ENCODE peak calls at places on chromosome 2, in nine cellular contexts. One of them, this sample, is unnamed.

GRCh38 chr2:53473236-53473635 is 294.4 kb upstream of the CHAC2 start:
- DNase-seq in GM23338: peak; percentile 50
- DNase-seq in posterior cingulate gyrus: peak; percentile 48
- DNase-seq in IMR-90: no peak
- DNase-seq in NCI-H524: peak; percentile 52
- DNase-seq in Jurkat, Clone E6-1: no peak
- DNase-seq in stimulated activated CD8-positive, alpha-beta memory T cell treated with anti-CD3 and anti-CD28 coated beads, Interleukin-7, amount 100 ng/mL, for 1 hour: no peak
- DNase-seq in GM20000: no peak
- DNase-seq in activated CD4-positive, alpha-beta T cell treated with anti-CD3 and anti-CD28 coated beads, Interleukin-2, amount 50 U/mL, for 1 hour: no peak
- DNase-seq in this sample: peak; percentile 33

GRCh38 chr2:138767101-138767500 is 13.1 kb downstream of the NXPH2 start:
- DNase-seq in GM23338: no peak
- DNase-seq in posterior cingulate gyrus: no peak
- DNase-seq in IMR-90: no peak
- DNase-seq in NCI-H524: no peak
- DNase-seq in Jurkat, Clone E6-1: no peak
- DNase-seq in stimulated activated CD8-positive, alpha-beta memory T cell treated with anti-CD3 and anti-CD28 coated beads, Interleukin-7, amount 100 ng/mL, for 1 hour: no peak
- DNase-seq in GM20000: no peak
- DNase-seq in activated CD4-positive, alpha-beta T cell treated with anti-CD3 and anti-CD28 coated beads, Interleukin-2, amount 50 U/mL, for 1 hour: no peak
- DNase-seq in this sample: no peak

GRCh38 chr2:21627938-21628337 is 504.2 kb downstream of the TDRD15 start:
- DNase-seq in GM23338: no peak
- DNase-seq in posterior cingulate gyrus: no peak
- DNase-seq in IMR-90: peak; percentile 28
- DNase-seq in NCI-H524: no peak
- DNase-seq in Jurkat, Clone E6-1: no peak
- DNase-seq in stimulated activated CD8-positive, alpha-beta memory T cell treated with anti-CD3 and anti-CD28 coated beads, Interleukin-7, amount 100 ng/mL, for 1 hour: no peak
- DNase-seq in GM20000: no peak
- DNase-seq in activated CD4-positive, alpha-beta T cell treated with anti-CD3 and anti-CD28 coated beads, Interleukin-2, amount 50 U/mL, for 1 hour: no peak
- DNase-seq in this sample: no peak

GRCh38 chr2:224882291-224883171 is 159.7 kb downstream of the DOCK10 start:
- DNase-seq in GM23338: no peak
- DNase-seq in posterior cingulate gyrus: no peak
- DNase-seq in IMR-90: peak; percentile 95
- DNase-seq in NCI-H524: no peak
- DNase-seq in Jurkat, Clone E6-1: no peak
- DNase-seq in stimulated activated CD8-positive, alpha-beta memory T cell treated with anti-CD3 and anti-CD28 coated beads, Interleukin-7, amount 100 ng/mL, for 1 hour: no peak
- DNase-seq in GM20000: no peak
- DNase-seq in activated CD4-positive, alpha-beta T cell treated with anti-CD3 and anti-CD28 coated beads, Interleukin-2, amount 50 U/mL, for 1 hour: no peak
- DNase-seq in this sample: no peak

GRCh38 chr2:66364495-66364992 is 70.4 kb upstream of the MEIS1 start:
- DNase-seq in GM23338: no peak
- DNase-seq in posterior cingulate gyrus: no peak
- DNase-seq in IMR-90: peak; percentile 53
- DNase-seq in NCI-H524: no peak
- DNase-seq in Jurkat, Clone E6-1: no peak
- DNase-seq in stimulated activated CD8-positive, alpha-beta memory T cell treated with anti-CD3 and anti-CD28 coated beads, Interleukin-7, amount 100 ng/mL, for 1 hour: no peak
- DNase-seq in GM20000: no peak
- DNase-seq in activated CD4-positive, alpha-beta T cell treated with anti-CD3 and anti-CD28 coated beads, Interleukin-2, amount 50 U/mL, for 1 hour: no peak
- DNase-seq in this sample: no peak

GRCh38 chr2:174522553-174522952 is 35.7 kb upstream of the GPR155 start:
- DNase-seq in GM23338: peak; percentile 21
- DNase-seq in posterior cingulate gyrus: no peak
- DNase-seq in IMR-90: peak; percentile 11
- DNase-seq in NCI-H524: no peak
- DNase-seq in Jurkat, Clone E6-1: no peak
- DNase-seq in stimulated activated CD8-positive, alpha-beta memory T cell treated with anti-CD3 and anti-CD28 coated beads, Interleukin-7, amount 100 ng/mL, for 1 hour: no peak
- DNase-seq in GM20000: no peak
- DNase-seq in activated CD4-positive, alpha-beta T cell treated with anti-CD3 and anti-CD28 coated beads, Interleukin-2, amount 50 U/mL, for 1 hour: no peak
- DNase-seq in this sample: no peak

GRCh38 chr2:12303181-12304030 is 413.3 kb upstream of the TRIB2 start:
- DNase-seq in GM23338: no peak
- DNase-seq in posterior cingulate gyrus: peak; percentile 37
- DNase-seq in IMR-90: peak; percentile 83
- DNase-seq in NCI-H524: no peak
- DNase-seq in Jurkat, Clone E6-1: peak; percentile 29
- DNase-seq in stimulated activated CD8-positive, alpha-beta memory T cell treated with anti-CD3 and anti-CD28 coated beads, Interleukin-7, amount 100 ng/mL, for 1 hour: no peak
- DNase-seq in GM20000: no peak
- DNase-seq in activated CD4-positive, alpha-beta T cell treated with anti-CD3 and anti-CD28 coated beads, Interleukin-2, amount 50 U/mL, for 1 hour: peak; percentile 3
- DNase-seq in this sample: no peak

GRCh38 chr2:216713691-216714411 is 18.5 kb upstream of the IGFBP5 start:
- DNase-seq in GM23338: no peak
- DNase-seq in posterior cingulate gyrus: peak; percentile 81
- DNase-seq in IMR-90: peak; percentile 93
- DNase-seq in NCI-H524: no peak
- DNase-seq in Jurkat, Clone E6-1: no peak
- DNase-seq in stimulated activated CD8-positive, alpha-beta memory T cell treated with anti-CD3 and anti-CD28 coated beads, Interleukin-7, amount 100 ng/mL, for 1 hour: no peak
- DNase-seq in GM20000: no peak
- DNase-seq in activated CD4-positive, alpha-beta T cell treated with anti-CD3 and anti-CD28 coated beads, Interleukin-2, amount 50 U/mL, for 1 hour: no peak
- DNase-seq in this sample: peak; percentile 19

This sample was measured in body of pancreas.